ENCODE peak calls at places on chromosome 4, in ten cellular contexts. O, Q, P, J, H, A, C, M, I and S are unnamed samples.

GRCh38 chr4:157246959-157247358 is 26.4 kb downstream of the GRIA2 start:
- DNase-seq in P (no peak), O (no peak), I (no peak), Q (no peak), H (no peak), J (no peak), A (no peak), C (no peak), M (peak; percentile 14), S (no peak)

GRCh38 chr4:110667670-110668069 is 44.8 kb upstream of the PITX2 start:
- DNase-seq in M (no peak), P (no peak), O (no peak), Q (peak; percentile 23), J (no peak), A (no peak), I (no peak), C (no peak), H (no peak), S (no peak)

GRCh38 chr4:123397276-123398150 is 918 bp downstream of the SPRY1 start:
- DNase-seq in O (peak; percentile 76), C (no peak), P (no peak), H (peak; percentile 47), M (peak; percentile 35), J (peak; percentile 63), A (peak; percentile 36), Q (peak; percentile 64), I (peak; percentile 88), S (no peak)

GRCh38 chr4:180455226-180455625 is 1788.0 kb upstream of the TENM3 start:
- DNase-seq in A (no peak), I (no peak), Q (no peak), J (no peak), O (no peak), C (no peak), H (no peak), P (no peak), M (no peak), S (no peak)

GRCh38 chr4:169620846-169621228 is 459 bp downstream of the CLCN3 start:
- DNase-seq in M (no peak), A (no peak), J (no peak), H (no peak), I (no peak), P (peak; percentile 2), Q (peak; percentile 28), C (no peak), O (no peak), S (no peak)

GRCh38 chr4:146333187-146333894 is 119.0 kb downstream of the REELD1 start:
- DNase-seq in J (no peak), A (peak; percentile 68), C (no peak), M (no peak), H (no peak), P (no peak), Q (peak; percentile 10), O (no peak), I (no peak), S (no peak)

GRCh38 chr4:26034849-26035248 is 120.8 kb downstream of the SMIM20 start:
- DNase-seq in C (no peak), I (no peak), H (no peak), A (no peak), O (no peak), P (no peak), J (no peak), Q (no peak), M (no peak), S (no peak)

GRCh38 chr4:123524958-123525628 is 128.5 kb downstream of the SPRY1 start:
- DNase-seq in H (no peak), M (no peak), J (no peak), A (peak; percentile 65), P (no peak), Q (no peak), O (no peak), I (no peak), C (no peak), S (no peak)

GRCh38 chr4:87901426-87901825 is 68.7 kb downstream of the MEPE start:
- DNase-seq in O (no peak), J (no peak), C (no peak), A (no peak), M (no peak), Q (no peak), P (no peak), I (no peak), H (no peak), S (no peak)

GRCh38 chr4:78612398-78613005 is 60.9 kb downstream of the ANXA3 start:
- DNase-seq in A (peak; percentile 61), J (no peak), C (peak; percentile 46), H (no peak), M (peak; percentile 29), P (peak; percentile 11), O (no peak), Q (peak; percentile 26), I (no peak), S (peak; percentile 46)

GRCh38 chr4:85221606-85222005 is 253.3 kb upstream of the ARHGAP24 start:
- DNase-seq in I (no peak), P (no peak), O (no peak), A (no peak), H (no peak), C (no peak), Q (no peak), J (no peak), M (no peak), S (no peak)

GRCh38 chr4:178823673-178824072 is 1381.4 kb upstream of the AGA start:
- DNase-seq in Q (no peak), I (no peak), P (no peak), O (no peak), A (peak; percentile 7), H (no peak), J (no peak), C (no peak), M (no peak), S (no peak)

DNA sequence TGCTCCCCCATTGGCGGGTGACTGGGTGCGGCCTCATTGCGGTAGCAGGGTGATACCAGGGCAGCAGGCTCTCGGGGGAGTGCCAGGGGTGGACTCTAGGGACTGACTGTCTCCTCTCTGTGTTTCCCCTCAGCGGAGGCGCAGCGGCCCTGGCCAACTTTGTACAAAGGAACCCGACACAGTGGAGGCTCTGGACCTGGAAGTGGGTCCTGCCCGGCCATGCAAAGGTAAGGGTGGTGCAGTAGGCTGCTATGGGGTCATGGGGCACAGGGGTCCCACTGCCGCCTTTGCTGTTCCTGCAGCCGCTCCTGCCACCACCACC is 16.3 kb downstream of the SULT1B1 start:
- DNase-seq in P (no peak), O (peak; percentile 45), Q (no peak), J (no peak), H (no peak), A (no peak), C (no peak), M (no peak), I (peak; percentile 74), S (no peak)
- H3K4me1 ChIP-seq in P (no peaks in the 10 kb centered on the region), O (no peaks in the 10 kb centered on the region), Q (no peaks in the 10 kb centered on the region), J (no peaks in the 10 kb centered on the region), H (no peaks in the 10 kb centered on the region), A (no peaks in the 10 kb centered on the region), C (no peaks in the 10 kb centered on the region), M (no peaks in the 10 kb centered on the region), I (no peaks in the 10 kb centered on the region), S (no peaks in the 10 kb centered on the region)

GRCh38 chr4:38663801-38664703 is at the start of gene KLF3:
- DNase-seq in J (peak; percentile 95), H (peak; percentile 52), I (peak; percentile 99), A (peak; percentile 82), C (peak; percentile 91), M (peak; percentile 95), P (peak; percentile 63), Q (peak; percentile 96), O (peak; percentile 99), S (peak; percentile 83)

GRCh38 chr4:38660838-38661237 is 3.2 kb upstream of the KLF3 start:
- DNase-seq in I (no peak), J (no peak), O (no peak), C (no peak), A (no peak), Q (no peak), M (no peak), P (no peak), H (no peak), S (no peak)

GRCh38 chr4:38664704-38665401 is 854 bp downstream of the KLF3 start:
- DNase-seq in M (peak; percentile 62), P (no peak), C (peak; percentile 68), O (peak; percentile 82), A (peak; percentile 56), H (no peak), J (peak; percentile 89), I (peak; percentile 90), Q (peak; percentile 72), S (peak; percentile 52)

GRCh38 chr4:38661371-38661770 is 2.6 kb upstream of the KLF3 start:
- DNase-seq in P (no peak), H (no peak), O (no peak), M (no peak), Q (no peak), J (no peak), C (no peak), I (no peak), A (no peak), S (no peak)

GRCh38 chr4:38663021-38663800 is 788 bp upstream of the KLF3 start:
- DNase-seq in P (peak; percentile 25), M (peak; percentile 48), H (no peak), J (peak; percentile 80), C (no peak), O (no peak), A (no peak), I (no peak), Q (no peak), S (peak; percentile 36)
- TF ChIP-seq POLR2A in P (peak; percentile 45), M (peak; percentile 89), H (no peak), J (peak; percentile 66), C (peak; percentile 35), O (peak; percentile 29), A (no peak), I (peak; percentile 80), Q (peak; percentile 67), S (peak; percentile 81)

DNA sequence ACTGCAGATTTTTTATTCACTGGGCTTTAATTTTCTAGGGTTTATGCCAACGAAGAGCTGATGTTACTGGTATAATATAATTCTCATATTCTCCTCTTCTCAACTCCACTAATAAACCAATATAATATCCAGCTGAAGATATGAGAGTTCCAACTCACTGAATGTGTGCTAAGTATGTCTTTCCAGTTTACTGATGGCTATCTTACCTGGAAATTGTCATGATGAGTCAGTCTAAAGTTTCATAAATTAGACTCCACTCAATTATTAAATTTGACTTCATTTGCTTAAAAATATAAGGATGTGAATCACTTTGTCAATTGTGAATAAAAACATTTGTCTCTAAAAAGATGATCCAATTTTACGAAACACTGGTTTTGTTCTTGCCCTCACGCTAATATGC is 28.4 kb downstream of the STBD1 start:
- DNase-seq in J (no peak), O (no peak), I (no peak), H (no peak), P (no peak), C (no peak), A (no peak), M (no peak), Q (no peak), S (no peak)
- H3K4me1 ChIP-seq in J (no peaks in the 10 kb centered on the region), O (no peaks in the 10 kb centered on the region), I (no peaks in the 10 kb centered on the region), H (no peaks in the 10 kb centered on the region), P (no peaks in the 10 kb centered on the region), C (no peaks in the 10 kb centered on the region), A (no peaks in the 10 kb centered on the region), M (no peaks in the 10 kb centered on the region), Q (no peaks in the 10 kb centered on the region), S (no peaks in the 10 kb centered on the region)

GRCh38 chr4:141957416-141957815 is 321.0 kb downstream of the IL15 start:
- DNase-seq in A (no peak), P (no peak), I (no peak), J (no peak), O (no peak), Q (no peak), M (no peak), C (no peak), H (no peak), S (no peak)
- TF ChIP-seq POLR2A in A (no peak), P (no peak), I (no peak), J (no peak), O (no peak), Q (no peak), M (no peak), C (no peak), H (no peak), S (no peak)

GRCh38 chr4:24805036-24805435 is 9.7 kb downstream of the SOD3 start:
- DNase-seq in M (no peak), P (no peak), H (no peak), J (no peak), O (no peak), A (no peak), I (no peak), C (no peak), Q (no peak), S (no peak)
- H3K4me1 ChIP-seq in M (no peaks in the 10 kb centered on the region), P (no peaks in the 10 kb centered on the region), H (no peaks in the 10 kb centered on the region), J (peaks cover 4% of the 10 kb centered on the region), O (no peaks in the 10 kb centered on the region), A (peaks cover 8% of the 10 kb centered on the region), I (no peaks in the 10 kb centered on the region), C (peaks cover 1% of the 10 kb centered on the region), Q (no peaks in the 10 kb centered on the region), S (peaks cover 18% of the 10 kb centered on the region)